ENCODE peak calls at places on chromosomes 11 and 22, in five cellular contexts. D, E, K, A and F are unnamed samples. For H3K9me3, the result is how much of the 10 kb centered on the place peaks cover.

GRCh38 chr11:65766535-65766934 is 14.2 kb downstream of the AP5B1 start:
- DNase-seq in K (no peak), E (no peak), D (no peak), A (no peak), F (no peak)

GRCh38 chr11:94796863-94797262 is 28.7 kb downstream of the AMOTL1 start:
- DNase-seq in E (no peak), K (no peak), D (no peak), A (no peak), F (no peak)

GRCh38 chr11:8019671-8020597 is 32.8 kb downstream of the EIF3F start:
- DNase-seq in D (peak), K (peak), A (no peak), E (no peak), F (no peak)

GRCh38 chr11:74011360-74012071 is 2.6 kb upstream of the UCP3 start:
- DNase-seq in K (no peak), E (no peak), D (no peak), A (no peak), F (no peak)

GRCh38 chr11:57312511-57313021 is 12.2 kb downstream of the TNKS1BP1 start:
- DNase-seq in K (peak), A (no peak), E (no peak), D (no peak), F (no peak)

GRCh38 chr11:78190374-78190773 is 1.7 kb downstream of the USP35 start:
- DNase-seq in E (no peak), D (no peak), A (no peak), K (no peak), F (no peak)

GRCh38 chr22:24128631-24129601 is 52.4 kb upstream of the SUSD2 start:
- DNase-seq in D (no peak), K (peak), A (no peak), E (no peak), F (no peak)

GRCh38 chr22:37467556-37467955 is 18.6 kb downstream of the MFNG start:
- DNase-seq in D (no peak), E (no peak), K (peak), A (no peak), F (no peak)

GRCh38 chr22:41286639-41287091 is 678 bp upstream of the RANGAP1 start:
- DNase-seq in D (no peak), E (peak), K (peak), A (peak), F (peak)

GRCh38 chr11:86954288-86955110 is 696 bp downstream of the FZD4 start:
- DNase-seq in E (peak), A (peak), K (peak), D (peak), F (no peak)

GRCh38 chr11:69834251-69834650 is 15.0 kb upstream of the FGF3 start:
- DNase-seq in D (no peak), A (no peak), K (no peak), E (no peak), F (no peak)

GRCh38 chr22:42324991-42325710 is 54.7 kb upstream of the TCF20 start:
- DNase-seq in K (no peak), E (no peak), D (no peak), A (no peak), F (no peak)

GRCh38 chr11:1208361-1209261 is 14.3 kb upstream of the MUC5B start:
- DNase-seq in A (peak), E (no peak), D (peak), K (peak), F (no peak)

GRCh38 chr11:78841451-78842060 is 266.9 kb upstream of the NARS2 start:
- DNase-seq in E (no peak), A (no peak), K (no peak), D (no peak), F (no peak)

GRCh38 chr11:46075168-46075567 is 46.1 kb downstream of the PHF21A start:
- DNase-seq in E (no peak), D (no peak), A (no peak), K (no peak), F (no peak)

GRCh38 chr22:39183991-39184585 is 31.6 kb upstream of the CBX7 start:
- DNase-seq in E (peak), K (no peak), D (no peak), A (peak), F (no peak)

GRCh38 chr11:36848675-36849074 is 250.6 kb upstream of the RAG2 start:
- DNase-seq in E (no peak), D (no peak), A (no peak), K (no peak), F (no peak)

GRCh38 chr11:65310756-65311155 is 3.9 kb upstream of the CDC42EP2 start:
- DNase-seq in D (peak), A (no peak), K (peak), E (no peak), F (no peak)

DNA sequence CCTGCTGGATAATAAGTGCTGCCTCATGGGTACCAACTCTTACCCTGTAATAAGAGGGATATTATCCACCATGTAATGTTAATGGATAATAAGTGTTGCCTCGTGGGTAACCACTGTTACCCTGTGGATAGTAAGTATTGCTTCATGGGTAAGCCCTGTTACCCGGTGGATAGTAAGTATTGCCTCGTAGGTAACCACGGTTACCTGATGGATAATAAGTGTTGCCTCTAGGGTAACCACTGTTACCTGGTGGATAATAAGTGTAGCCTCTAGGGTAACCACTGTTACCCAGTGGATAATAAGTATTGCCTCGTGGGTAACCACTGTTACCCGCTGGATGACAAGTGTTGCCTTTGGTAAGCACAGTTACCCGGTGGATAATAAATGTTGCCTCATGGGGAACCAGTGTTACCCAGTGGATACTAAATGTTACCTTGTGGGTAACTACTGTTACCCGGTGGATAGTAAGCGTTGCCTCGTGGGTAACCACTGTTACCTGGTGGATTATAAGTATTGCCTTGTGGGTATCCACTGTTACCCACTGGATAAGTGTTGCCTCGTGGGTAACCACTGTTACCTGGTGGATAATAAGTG is 18.6 kb upstream of the NXPE4 start:
- DNase-seq in A (no peak), K (no peak), E (no peak), D (no peak), F (no peak)
- H3K9me3 ChIP-seq in A (under half), K (half or more), E (under half), D (under half), F (under half)

GRCh38 chr11:35663408-35663702 is 780 bp downstream of the TRIM44 start:
- DNase-seq in K (no peak), E (no peak), A (no peak), D (no peak), F (no peak)

GRCh38 chr11:35671396-35672127 is 9.0 kb downstream of the TRIM44 start:
- DNase-seq in D (no peak), A (no peak), E (no peak), K (no peak), F (no peak)

GRCh38 chr11:35664977-35665441 is 2.4 kb downstream of the TRIM44 start:
- DNase-seq in E (peak), A (no peak), D (no peak), K (no peak), F (no peak)

GRCh38 chr11:35662649-35663407 is at the start of gene TRIM44:
- DNase-seq in A (peak), D (peak), E (peak), K (peak), F (peak)

DNA sequence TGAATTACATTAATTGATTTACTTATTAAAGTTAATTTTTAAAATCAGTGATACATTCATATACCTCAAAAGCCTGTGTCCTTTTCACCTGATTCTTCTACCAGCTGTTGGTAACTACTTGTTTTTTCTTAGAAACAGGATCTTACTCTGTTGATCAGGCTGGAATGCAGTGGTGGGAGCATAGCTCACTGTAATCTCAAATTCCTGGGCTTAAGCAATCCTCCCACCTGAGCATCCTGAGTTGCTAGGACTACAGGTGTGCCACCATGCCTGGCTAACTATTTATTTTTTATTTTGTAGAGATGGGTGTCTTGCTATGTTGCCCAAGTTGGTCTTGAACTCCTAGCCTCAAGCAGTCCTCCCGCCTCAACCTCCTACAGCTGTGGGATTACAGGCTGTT is 4.7 kb downstream of the TRIM44 start:
- DNase-seq in K (no peak), A (no peak), D (no peak), E (no peak), F (no peak)
- H3K9me3 ChIP-seq in K (under half), A (under half), D (under half), E (under half), F (under half)

DNA sequence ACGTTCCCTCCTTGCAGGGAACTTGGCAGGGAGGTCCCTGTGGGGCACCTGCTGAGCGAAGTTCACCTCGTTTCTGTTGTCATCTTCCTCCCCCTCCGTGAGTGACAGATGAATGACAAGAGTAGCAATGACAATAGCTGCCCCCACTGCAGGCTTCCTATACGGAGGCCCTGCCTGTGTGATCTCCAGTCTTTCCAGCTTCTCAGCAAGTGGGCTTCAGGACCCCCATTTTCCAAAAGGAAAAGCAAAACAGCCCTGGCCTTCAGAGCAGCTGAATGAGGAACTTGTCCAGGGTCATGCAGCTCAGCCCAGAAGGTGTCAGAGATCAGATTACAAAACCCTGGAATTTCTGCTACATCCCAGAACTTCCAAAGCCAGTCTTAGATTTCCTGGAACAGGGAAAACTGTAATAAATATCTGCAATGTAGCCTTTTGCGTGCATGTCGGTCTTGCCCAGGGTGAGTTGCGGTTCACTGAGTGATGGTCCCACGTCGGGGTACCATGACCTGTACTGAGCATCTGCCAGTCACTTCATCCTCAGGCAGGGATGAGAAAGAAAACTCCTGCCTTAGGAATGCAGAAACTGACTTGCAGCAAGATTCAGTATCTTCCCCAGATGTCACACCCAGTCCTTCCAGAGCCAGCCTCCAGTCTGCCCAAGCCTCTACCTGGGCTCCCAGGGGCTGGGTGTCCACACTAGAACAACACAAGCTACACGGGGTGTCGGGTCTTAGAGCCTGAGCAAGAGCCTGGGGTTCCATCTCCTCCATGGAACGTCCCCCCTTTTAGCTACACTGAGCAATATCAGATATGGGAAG is 1457.0 kb downstream of the BRD1 start:
- DNase-seq in D (no peak), E (peak), K (no peak), A (no peak), F (no peak)
- H3K9me3 ChIP-seq in D (under half), E (under half), K (under half), A (under half), F (under half)

GRCh38 chr11:117671370-117671769 is 125.6 kb downstream of the DSCAML1 start:
- DNase-seq in E (no peak), A (no peak), D (no peak), K (no peak), F (no peak)
- H3K9me3 ChIP-seq in E (under half), A (under half), D (under half), K (under half), F (under half)